ENCODE peak calls at places on chromosomes 4 and X, in five cellular contexts. V, Y, R, S and N are unnamed samples.
A peak's percentile ranks its signal among the peaks of the same experiment; 100 is the strongest.

GRCh38 chr4:141258558-141258957 is 37.9 kb downstream of the ZNF330 start:
- DNase-seq in Y (no peak), R (no peak), S (no peak), V (no peak), N (no peak)

GRCh38 chrX:70132244-70132643 is 1.0 kb upstream of the IGBP1 start:
- DNase-seq in Y (no peak), S (peak; percentile 15), V (no peak), R (no peak), N (no peak)

GRCh38 chrX:16851827-16852226 is 18.3 kb downstream of the RBBP7 start:
- DNase-seq in S (no peak), V (no peak), Y (no peak), R (no peak), N (no peak)

GRCh38 chr4:65482410-65482809 is 187.9 kb downstream of the EPHA5 start:
- DNase-seq in Y (no peak), V (no peak), R (no peak), S (peak; percentile 92), N (no peak)

GRCh38 chrX:109049903-109050302 is 313.5 kb upstream of the IRS4 start:
- DNase-seq in R (no peak), S (no peak), Y (no peak), V (no peak), N (no peak)

GRCh38 chr4:125676156-125676555 is 361.4 kb downstream of the FAT4 start:
- DNase-seq in V (no peak), S (no peak), Y (no peak), R (no peak), N (no peak)

GRCh38 chrX:104419211-104419610 is 146.8 kb upstream of the IL1RAPL2 start:
- DNase-seq in S (peak; percentile 52), Y (no peak), R (no peak), V (no peak), N (no peak)

GRCh38 chr4:138576684-138577083 is 334.5 kb upstream of the SLC7A11 start:
- DNase-seq in Y (no peak), V (no peak), S (peak; percentile 27), R (no peak), N (no peak)

GRCh38 chr4:122450847-122451246 is 5.7 kb downstream of the IL2 start:
- DNase-seq in Y (no peak), S (peak; percentile 45), V (no peak), R (no peak), N (no peak)

GRCh38 chr4:153988446-153988845 is 199.6 kb upstream of the SFRP2 start:
- DNase-seq in Y (no peak), V (no peak), R (no peak), S (peak; percentile 98), N (no peak)

GRCh38 chrX:884091-884490 is 253.5 kb downstream of the SHOX start:
- DNase-seq in V (no peak), S (no peak), Y (no peak), R (no peak), N (no peak)

GRCh38 chrX:264634-265455 is 16.3 kb upstream of the PLCXD1 start:
- DNase-seq in V (no peak), S (no peak), Y (no peak), R (no peak), N (no peak)

GRCh38 chr4:22859318-22859717 is 166.6 kb downstream of the GBA3 start:
- DNase-seq in R (no peak), S (no peak), Y (no peak), V (no peak), N (no peak)

GRCh38 chrX:12978205-12979010 is 3.5 kb downstream of the TMSB4X start:
- DNase-seq in V (peak; percentile 41), R (peak; percentile 82), Y (no peak), S (peak; percentile 86), N (peak; percentile 49)

GRCh38 chr4:1208266-1208961 is 36.0 kb upstream of the SPON2 start:
- DNase-seq in V (peak; percentile 43), S (no peak), Y (no peak), R (no peak), N (peak; percentile 68)

GRCh38 chrX:140274761-140275525 is 229.9 kb downstream of the SOX3 start:
- DNase-seq in S (peak; percentile 93), Y (no peak), R (no peak), V (no peak), N (no peak)

GRCh38 chrX:94204524-94204923 is 530.5 kb downstream of the FAM133A start:
- DNase-seq in R (no peak), V (no peak), S (no peak), Y (no peak), N (no peak)